ENCODE peak calls at places on chromosomes 16 and 17, in nine cellular contexts. W is GM12878, R is left ventricle myocardium inferior, H is cardiac fibroblast, Q is cardiac muscle cell, Z is dorsolateral prefrontal cortex, Y is bronchial epithelial cell, K is AG04450, V is HL-60. L is an unnamed sample.

GRCh38 chr16:12609937-12610699 is 193.6 kb downstream of the CPPED1 start:
- DNase-seq in V (no peak), Z (no peak), H (no peak), Y (no peak), W (no peak), K (no peak), Q (no peak), R (no peak), L (no peak)

GRCh38 chr17:58232707-58233156 is 5.7 kb upstream of the LPO start:
- DNase-seq in H (peak), W (peak), K (peak), Z (no peak), R (no peak), V (peak), Q (no peak), Y (peak), L (peak)

GRCh38 chr16:80105160-80105559 is 435.6 kb upstream of the DYNLRB2 start:
- DNase-seq in R (no peak), W (no peak), Y (peak), Q (no peak), V (no peak), Z (no peak), H (no peak), K (no peak), L (no peak)

GRCh38 chr17:80371196-80371595 is 43.8 kb upstream of the ENDOV start:
- DNase-seq in K (no peak), Y (no peak), H (no peak), V (no peak), Q (no peak), Z (no peak), R (no peak), W (no peak), L (no peak)

GRCh38 chr17:61743766-61744165 is 119.6 kb downstream of the BRIP1 start:
- DNase-seq in H (no peak), W (no peak), R (no peak), Q (no peak), Y (no peak), K (no peak), Z (no peak), V (no peak), L (no peak)

GRCh38 chr16:75111514-75112280 is 4.9 kb downstream of the LDHD start:
- DNase-seq in H (no peak), Z (no peak), K (no peak), R (no peak), V (no peak), Q (no peak), Y (no peak), W (no peak), L (no peak)

GRCh38 chr16:1772362-1772907 is at the start of gene EME2:
- DNase-seq in Q (no peak), V (peak), Y (peak), H (no peak), W (no peak), K (no peak), Z (no peak), R (no peak), L (no peak)

GRCh38 chr17:81394831-81395599 is at the start of gene BAHCC1:
- DNase-seq in R (peak), Z (peak), W (no peak), Q (peak), H (peak), K (peak), Y (peak), V (peak), L (peak)

GRCh38 chr17:16261049-16261448 is 44.0 kb downstream of the PIGL start:
- DNase-seq in Z (no peak), H (no peak), R (no peak), V (no peak), Y (no peak), Q (no peak), K (no peak), W (no peak), L (no peak)

GRCh38 chr17:32440722-32441121 is 3.6 kb upstream of the PSMD11 start:
- DNase-seq in Z (no peak), K (no peak), H (no peak), W (no peak), Q (peak), R (no peak), Y (no peak), V (no peak), L (no peak)

GRCh38 chr17:19787733-19788357 is 39.7 kb upstream of the ALDH3A1 start:
- DNase-seq in Q (no peak), H (peak), Y (peak), K (no peak), V (no peak), R (no peak), Z (peak), W (no peak), L (peak)

GRCh38 chr17:6415616-6416015 is 19.3 kb downstream of the AIPL1 start:
- DNase-seq in Z (no peak), K (no peak), V (no peak), H (no peak), W (no peak), R (no peak), Y (no peak), Q (peak), L (no peak)

GRCh38 chr17:32658470-32659418 is 172.0 kb downstream of the CDK5R1 start:
- DNase-seq in V (no peak), K (no peak), Y (no peak), H (no peak), W (no peak), R (no peak), Q (no peak), Z (no peak), L (no peak)

GRCh38 chr16:66369055-66369592 is 2.6 kb downstream of the CDH5 start:
- DNase-seq in V (peak), H (peak), Z (no peak), K (no peak), R (peak), Y (no peak), W (no peak), Q (no peak), L (no peak)

GRCh38 chr17:41967141-41967920 is 736 bp downstream of the CNP start:
- DNase-seq in Z (peak), R (peak), K (no peak), Q (peak), W (no peak), Y (no peak), V (no peak), H (peak), L (no peak)

GRCh38 chr16:23855010-23855409 is 19.2 kb downstream of the PRKCB start:
- DNase-seq in W (no peak), Q (no peak), Y (no peak), R (no peak), Z (no peak), H (no peak), K (no peak), V (peak), L (no peak)

GRCh38 chr17:48753794-48754499 is 25.4 kb upstream of the HOXB13 start:
- DNase-seq in W (no peak), H (no peak), Z (no peak), R (no peak), V (no peak), Y (no peak), Q (no peak), K (no peak), L (no peak)

GRCh38 chr16:30657866-30658730 is at the start of gene FBRS:
- DNase-seq in Q (peak), W (peak), Y (peak), Z (peak), K (peak), R (peak), H (peak), V (peak), L (peak)

GRCh38 chr16:30656974-30657865 is 1.0 kb upstream of the FBRS start:
- DNase-seq in Z (no peak), W (no peak), H (no peak), R (no peak), Y (peak), Q (no peak), K (no peak), V (no peak), L (no peak)

GRCh38 chr16:30660424-30661251 is 2.4 kb downstream of the FBRS start:
- DNase-seq in Y (peak), Q (no peak), W (no peak), K (no peak), Z (no peak), V (no peak), R (no peak), H (no peak), L (no peak)

GRCh38 chr16:30659507-30660423 is 1.5 kb downstream of the FBRS start:
- DNase-seq in K (no peak), Z (no peak), Y (peak), W (no peak), Q (no peak), H (peak), V (no peak), R (no peak), L (no peak)

DNA sequence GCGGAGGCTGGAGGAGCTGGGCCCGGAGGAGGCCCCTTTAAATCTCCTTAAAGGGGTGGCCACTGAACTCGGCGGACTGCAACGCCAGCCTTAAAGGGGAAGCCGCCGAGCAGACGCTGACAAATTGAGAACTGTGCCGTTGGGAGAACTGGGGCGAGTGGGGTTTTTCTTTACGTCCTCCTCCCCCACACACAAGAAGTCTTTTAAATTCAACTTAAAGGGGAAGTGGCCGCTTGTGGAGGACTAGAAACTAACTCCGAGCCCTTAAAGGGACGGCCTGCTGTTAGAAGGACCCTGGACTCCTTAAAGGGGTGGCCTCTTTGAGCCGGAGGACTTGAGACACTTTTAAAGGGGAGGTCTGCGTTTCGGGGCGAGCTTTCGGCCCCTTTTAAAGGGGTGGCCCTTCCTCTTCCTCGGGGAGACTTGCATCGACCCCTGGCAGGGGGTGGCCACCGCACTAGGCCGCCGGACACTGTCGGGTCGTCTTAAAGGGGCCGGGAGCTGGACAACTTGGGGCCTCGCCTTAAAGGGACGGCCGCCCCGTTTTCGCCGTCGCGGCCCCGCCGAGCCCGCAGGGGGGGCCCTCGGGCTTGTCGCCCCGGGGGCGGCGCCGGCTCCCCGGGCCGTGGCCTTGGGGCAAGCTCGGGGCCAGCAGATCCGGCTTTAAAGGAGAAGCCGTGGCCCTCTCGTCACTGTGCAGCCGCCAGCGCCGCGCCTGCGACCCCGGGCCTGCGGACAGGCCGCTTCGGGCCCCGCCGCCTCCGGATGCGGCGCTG is 688 bp downstream of the FBRS start:
- DNase-seq in H (peak), Z (peak), K (peak), V (peak), Q (peak), W (peak), Y (peak), R (peak), L (peak)
- TF ChIP-seq CTCF in H (no peak), Z (no peak), K (no peak), V (no peak), Q (peak), W (peak), Y (peak), R (peak), L (peak)

GRCh38 chr17:82964851-82965341 is 114.5 kb upstream of the METRNL start:
- DNase-seq in Z (no peak), Y (no peak), V (no peak), Q (no peak), H (no peak), K (no peak), R (no peak), W (no peak), L (no peak)

GRCh38 chr17:82965371-82965770 is 114.0 kb upstream of the METRNL start:
- DNase-seq in Y (no peak), Z (no peak), R (no peak), V (no peak), H (no peak), W (no peak), Q (no peak), K (no peak), L (no peak)

GRCh38 chr17:82961366-82962162 is 117.8 kb upstream of the METRNL start:
- DNase-seq in W (no peak), K (no peak), Q (no peak), V (no peak), Z (peak), R (peak), H (no peak), Y (no peak), L (no peak)

GRCh38 chr17:82962163-82962720 is 117.2 kb upstream of the METRNL start:
- DNase-seq in K (no peak), V (no peak), H (no peak), W (no peak), R (no peak), Y (no peak), Z (no peak), Q (no peak), L (no peak)

GRCh38 chr17:82963104-82963950 is 116.1 kb upstream of the METRNL start:
- DNase-seq in V (peak), Q (peak), Y (peak), H (peak), Z (peak), R (peak), K (peak), W (no peak), L (peak)
- TF ChIP-seq CTCF in V (no peak), Q (peak), Y (peak), H (peak), Z (peak), R (peak), K (peak), W (peak), L (peak)

DNA sequence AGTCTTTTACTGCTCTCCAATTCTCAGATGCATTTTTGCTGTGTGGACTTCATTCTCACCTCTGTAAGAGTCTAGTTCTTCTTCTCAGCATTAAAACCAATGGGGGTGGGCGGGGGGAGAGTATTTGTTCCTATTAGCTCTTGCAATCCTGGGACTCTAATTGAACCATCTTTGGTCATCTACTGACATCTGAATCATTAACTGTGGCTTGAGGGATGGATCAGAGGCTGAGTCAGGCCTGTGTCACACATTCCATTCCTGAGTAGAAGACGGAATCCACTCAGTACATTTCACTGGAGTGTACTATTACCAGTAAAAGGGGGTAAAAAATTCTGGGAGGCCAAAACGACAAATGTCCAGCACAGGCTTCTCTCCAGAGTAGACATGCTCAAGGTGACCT is 12.8 kb upstream of the ZNF23 start:
- DNase-seq in V (no peak), Q (no peak), Y (peak), K (peak), Z (no peak), R (no peak), W (no peak), H (peak), L (no peak)
- TF ChIP-seq CTCF in V (no peak), Q (no peak), Y (no peak), K (no peak), Z (no peak), R (no peak), W (no peak), H (no peak), L (no peak)

DNA sequence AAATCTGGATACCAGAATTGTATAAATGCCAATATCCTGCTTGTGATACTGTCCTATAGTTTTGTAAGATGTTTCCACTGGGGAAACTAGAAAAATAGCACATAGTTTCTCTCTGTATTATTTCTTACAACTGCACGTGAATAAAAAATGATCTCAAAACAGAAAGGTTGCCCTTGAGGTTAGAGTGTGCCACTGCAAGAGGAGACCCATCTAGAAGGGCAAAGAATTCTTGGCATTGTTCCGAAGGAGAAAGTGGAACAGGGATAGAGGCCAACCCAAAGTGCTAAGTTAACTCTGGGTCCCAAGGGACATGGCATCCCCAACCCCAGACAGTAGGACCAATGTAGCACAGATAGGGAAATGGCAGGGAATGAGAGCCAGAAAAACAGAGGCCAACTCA is 477.5 kb upstream of the HSBP1 start:
- DNase-seq in H (no peak), K (no peak), R (no peak), V (no peak), Z (no peak), Y (no peak), W (no peak), Q (no peak), L (no peak)
- TF ChIP-seq CTCF in H (no peak), K (no peak), R (no peak), V (no peak), Z (no peak), Y (no peak), W (no peak), Q (no peak), L (no peak)

GRCh38 chr16:70575376-70575775 is 51.8 kb downstream of the SF3B3 start:
- DNase-seq in Z (no peak), Y (no peak), K (no peak), R (no peak), W (no peak), V (no peak), Q (no peak), H (no peak), L (no peak)

GRCh38 chr16:70577256-70577698 is 53.7 kb downstream of the SF3B3 start:
- DNase-seq in W (no peak), H (peak), V (no peak), R (no peak), Q (no peak), Y (peak), K (no peak), Z (peak), L (no peak)

GRCh38 chr16:70578035-70578434 is 54.4 kb downstream of the SF3B3 start:
- DNase-seq in H (no peak), Q (no peak), Y (no peak), W (no peak), R (no peak), K (no peak), V (no peak), Z (no peak), L (peak)

GRCh38 chr16:70574595-70575271 is 51.1 kb downstream of the SF3B3 start:
- DNase-seq in Z (peak), W (no peak), K (no peak), R (no peak), H (no peak), Q (no peak), Y (peak), V (no peak), L (no peak)

DNA sequence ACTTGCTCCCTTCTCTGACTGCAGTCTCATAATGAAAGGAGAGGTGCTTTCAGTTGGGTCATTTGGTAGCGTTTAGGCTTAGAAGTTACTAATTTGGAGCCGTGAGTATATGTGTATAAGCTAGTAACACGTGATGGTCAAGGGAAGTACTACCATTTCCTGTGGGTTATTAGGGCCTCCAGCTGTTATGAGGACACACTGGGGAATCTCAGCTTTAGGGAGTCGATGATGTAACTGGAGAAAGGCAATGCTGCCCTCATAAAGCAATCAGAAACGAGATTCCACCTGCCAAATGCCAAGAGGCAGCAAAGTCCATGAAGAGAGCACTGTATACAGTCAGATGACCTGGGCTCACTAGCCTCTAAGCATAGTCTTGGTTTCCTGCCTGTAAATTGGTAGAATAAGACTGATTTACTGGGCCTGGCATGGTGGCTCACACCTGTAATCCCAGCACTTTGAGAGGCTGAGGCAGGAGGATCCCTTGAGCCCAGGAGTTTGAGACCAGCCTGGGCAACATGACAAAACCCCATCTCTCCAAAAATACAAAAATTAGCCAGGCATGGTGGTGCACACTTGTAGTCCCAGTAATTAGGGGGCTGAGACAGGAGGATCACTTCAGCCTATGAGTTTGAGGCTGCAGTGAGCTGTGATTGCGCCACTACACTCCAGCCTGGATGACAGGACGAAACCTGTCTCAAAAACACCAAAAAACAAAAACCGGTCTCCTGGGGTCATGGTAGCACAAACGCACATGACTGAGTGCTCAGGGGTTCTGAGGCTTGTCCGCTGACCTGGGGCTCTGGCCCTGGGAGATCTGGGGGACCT is 53.0 kb downstream of the SF3B3 start:
- DNase-seq in Y (peak), V (peak), Z (peak), H (peak), Q (no peak), R (no peak), K (peak), W (peak), L (peak)
- TF ChIP-seq CTCF in Y (no peak), V (no peak), Z (no peak), H (no peak), Q (no peak), R (no peak), K (no peak), W (no peak), L (no peak)

DNA sequence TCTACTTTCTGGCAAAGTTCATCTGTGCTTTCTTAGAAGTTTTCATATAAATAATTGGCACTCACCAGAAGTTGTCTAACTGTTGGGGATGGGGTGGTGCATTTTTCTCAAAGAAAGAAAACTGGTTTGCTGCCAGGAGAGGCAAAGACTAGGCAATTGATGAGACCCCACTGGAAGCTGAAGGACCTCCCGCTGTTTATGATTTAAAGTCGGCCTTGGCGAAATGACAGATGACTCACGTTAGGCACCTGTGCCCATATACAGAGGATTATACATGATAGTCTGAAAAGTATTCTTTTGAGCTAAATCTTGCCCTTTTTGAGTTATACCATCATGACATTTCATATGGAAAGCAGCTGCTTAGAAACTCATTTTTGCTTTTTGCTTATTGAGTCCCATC is 193.0 kb upstream of the ZFHX3 start:
- DNase-seq in W (no peak), K (no peak), Y (no peak), V (no peak), Q (no peak), H (no peak), Z (no peak), R (no peak), L (peak)
- TF ChIP-seq CTCF in W (no peak), K (no peak), Y (no peak), V (no peak), Q (no peak), H (no peak), Z (no peak), R (no peak), L (no peak)

GRCh38 chr16:86019446-86020047 is 120.6 kb downstream of the IRF8 start:
- DNase-seq in Y (no peak), V (no peak), R (no peak), Q (peak), H (no peak), K (no peak), Z (peak), W (no peak), L (no peak)
- TF ChIP-seq CTCF in Y (no peak), V (no peak), R (no peak), Q (peak), H (peak), K (peak), Z (no peak), W (peak), L (peak)